ENCODE peak calls at places on chromosomes 16 and 17, in four cellular contexts. One of them, this sample, is unnamed.
A peak's percentile ranks its signal among the peaks of the same experiment; 100 is the strongest.

GRCh38 chr17:6501359-6501758 is 55.0 kb downstream of the PITPNM3 start:
- DNase-seq in bronchial epithelial cell: no peak
- DNase-seq in upper lobe of right lung: peak; percentile 11
- DNase-seq in heart right ventricle: no peak
- DNase-seq in this sample: no peak

GRCh38 chr17:44599298-44600175 is 42.3 kb downstream of the FZD2 start:
- DNase-seq in bronchial epithelial cell: peak; percentile 23
- DNase-seq in heart right ventricle: peak; percentile 42
- DNase-seq in upper lobe of right lung: no peak
- DNase-seq in this sample: peak; percentile 95

GRCh38 chr17:22441776-22442175 is 749.5 kb downstream of the KCNJ18 start:
- DNase-seq in heart right ventricle: no peak
- DNase-seq in bronchial epithelial cell: no peak
- DNase-seq in upper lobe of right lung: no peak
- DNase-seq in this sample: no peak

GRCh38 chr16:3058173-3059030 is 7.0 kb upstream of the IL32 start:
- DNase-seq in upper lobe of right lung: peak; percentile 81
- DNase-seq in heart right ventricle: peak; percentile 49
- DNase-seq in bronchial epithelial cell: peak; percentile 31
- DNase-seq in this sample: peak; percentile 38

GRCh38 chr16:16162591-16162990 is 60.7 kb downstream of the ABCC6 start:
- DNase-seq in bronchial epithelial cell: no peak
- DNase-seq in upper lobe of right lung: no peak
- DNase-seq in heart right ventricle: no peak
- DNase-seq in this sample: no peak

GRCh38 chr16:59593256-59593655 is 859.1 kb upstream of the GOT2 start:
- DNase-seq in heart right ventricle: no peak
- DNase-seq in bronchial epithelial cell: peak; percentile 2
- DNase-seq in upper lobe of right lung: no peak
- DNase-seq in this sample: peak; percentile 66

GRCh38 chr17:50288306-50288705 is 14.0 kb downstream of the TMEM92 start:
- DNase-seq in heart right ventricle: no peak
- DNase-seq in bronchial epithelial cell: no peak
- DNase-seq in upper lobe of right lung: no peak
- DNase-seq in this sample: no peak

GRCh38 chr17:74052993-74053744 is 150.3 kb upstream of the RPL38 start:
- DNase-seq in heart right ventricle: no peak
- DNase-seq in upper lobe of right lung: no peak
- DNase-seq in bronchial epithelial cell: no peak
- DNase-seq in this sample: no peak

GRCh38 chr17:70503449-70503848 is 334.1 kb downstream of the KCNJ2 start:
- DNase-seq in heart right ventricle: no peak
- DNase-seq in upper lobe of right lung: no peak
- DNase-seq in bronchial epithelial cell: no peak
- DNase-seq in this sample: no peak

GRCh38 chr16:5042574-5043171 is 8.9 kb upstream of the NAGPA start:
- DNase-seq in upper lobe of right lung: peak; percentile 22
- DNase-seq in bronchial epithelial cell: peak; percentile 53
- DNase-seq in heart right ventricle: no peak
- DNase-seq in this sample: peak; percentile 21

GRCh38 chr17:81711814-81712467 is at the start of gene SLC25A10:
- DNase-seq in bronchial epithelial cell: peak; percentile 67
- DNase-seq in upper lobe of right lung: peak; percentile 93
- DNase-seq in heart right ventricle: peak; percentile 58
- DNase-seq in this sample: peak; percentile 72

GRCh38 chr16:15519767-15520166 is 85.4 kb downstream of the BMERB1 start:
- DNase-seq in bronchial epithelial cell: no peak
- DNase-seq in upper lobe of right lung: no peak
- DNase-seq in heart right ventricle: no peak
- DNase-seq in this sample: no peak

GRCh38 chr17:17494499-17495447 is 1.4 kb downstream of the RASD1 start:
- DNase-seq in bronchial epithelial cell: peak; percentile 17
- DNase-seq in heart right ventricle: peak; percentile 45
- DNase-seq in upper lobe of right lung: peak; percentile 80
- DNase-seq in this sample: peak; percentile 11

GRCh38 chr17:10050597-10051101 is 145.6 kb upstream of the RCVRN start:
- DNase-seq in heart right ventricle: peak; percentile 65
- DNase-seq in upper lobe of right lung: no peak
- DNase-seq in bronchial epithelial cell: no peak
- DNase-seq in this sample: peak; percentile 7

GRCh38 chr16:16780588-16780987 is 401.6 kb downstream of the NPIPA7 start:
- DNase-seq in heart right ventricle: no peak
- DNase-seq in bronchial epithelial cell: no peak
- DNase-seq in upper lobe of right lung: no peak
- DNase-seq in this sample: no peak

GRCh38 chr16:54930034-54930938 is at the start of gene IRX5:
- DNase-seq in heart right ventricle: peak; percentile 91
- DNase-seq in upper lobe of right lung: peak; percentile 96
- DNase-seq in bronchial epithelial cell: peak; percentile 86
- DNase-seq in this sample: peak; percentile 96

GRCh38 chr16:14489460-14489859 is 140.6 kb downstream of the PARN start:
- DNase-seq in bronchial epithelial cell: no peak
- DNase-seq in upper lobe of right lung: no peak
- DNase-seq in heart right ventricle: no peak
- DNase-seq in this sample: peak; percentile 54

GRCh38 chr17:77842148-77842905 is 116.2 kb upstream of the TNRC6C start:
- DNase-seq in heart right ventricle: no peak
- DNase-seq in upper lobe of right lung: peak; percentile 44
- DNase-seq in bronchial epithelial cell: peak; percentile 43
- DNase-seq in this sample: peak; percentile 28

GRCh38 chr16:1706386-1707192 is 594 bp downstream of the MAPK8IP3 start:
- DNase-seq in heart right ventricle: no peak
- DNase-seq in upper lobe of right lung: peak; percentile 75
- DNase-seq in bronchial epithelial cell: no peak
- DNase-seq in this sample: peak; percentile 57

GRCh38 chr17:31147507-31148202 is 52.9 kb downstream of the NF1 start:
- DNase-seq in heart right ventricle: no peak
- DNase-seq in bronchial epithelial cell: peak; percentile 4
- DNase-seq in upper lobe of right lung: no peak
- DNase-seq in this sample: peak; percentile 52

GRCh38 chr16:87160218-87160617 is 157.0 kb downstream of the C16orf95 start:
- DNase-seq in heart right ventricle: no peak
- DNase-seq in bronchial epithelial cell: no peak
- DNase-seq in upper lobe of right lung: peak; percentile 42
- DNase-seq in this sample: peak; percentile 51

GRCh38 chr17:77957215-77957868 is 1.2 kb upstream of the TNRC6C start:
- DNase-seq in heart right ventricle: no peak
- DNase-seq in bronchial epithelial cell: no peak
- DNase-seq in upper lobe of right lung: no peak
- DNase-seq in this sample: peak; percentile 35

GRCh38 chr16:4728676-4729075 is 5.4 kb downstream of the ANKS3 start:
- DNase-seq in bronchial epithelial cell: no peak
- DNase-seq in upper lobe of right lung: no peak
- DNase-seq in heart right ventricle: no peak
- DNase-seq in this sample: no peak

GRCh38 chr17:60573139-60573975 is 26.6 kb upstream of the PPM1D start:
- DNase-seq in upper lobe of right lung: no peak
- DNase-seq in heart right ventricle: no peak
- DNase-seq in bronchial epithelial cell: no peak
- DNase-seq in this sample: peak; percentile 58

GRCh38 chr17:60579090-60579489 is 20.9 kb upstream of the PPM1D start:
- DNase-seq in upper lobe of right lung: no peak
- DNase-seq in bronchial epithelial cell: no peak
- DNase-seq in heart right ventricle: no peak
- DNase-seq in this sample: peak; percentile 90

GRCh38 chr17:60579551-60579950 is 20.4 kb upstream of the PPM1D start:
- DNase-seq in heart right ventricle: no peak
- DNase-seq in upper lobe of right lung: no peak
- DNase-seq in bronchial epithelial cell: no peak
- DNase-seq in this sample: no peak

GRCh38 chr17:60583008-60583407 is 17.0 kb upstream of the PPM1D start:
- DNase-seq in bronchial epithelial cell: no peak
- DNase-seq in upper lobe of right lung: no peak
- DNase-seq in heart right ventricle: no peak
- DNase-seq in this sample: no peak

GRCh38 chr17:60577147-60577925 is 22.7 kb upstream of the PPM1D start:
- DNase-seq in heart right ventricle: peak; percentile 43
- DNase-seq in bronchial epithelial cell: no peak
- DNase-seq in upper lobe of right lung: no peak
- DNase-seq in this sample: peak; percentile 88
- TF ChIP-seq CTCF in heart right ventricle: peak; percentile 66
- TF ChIP-seq CTCF in bronchial epithelial cell: no peak
- TF ChIP-seq CTCF in upper lobe of right lung: peak; percentile 18
- TF ChIP-seq CTCF in this sample: no peak

GRCh38 chr16:88710556-88710955 is 4.3 kb downstream of the CTU2 start:
- DNase-seq in heart right ventricle: no peak
- DNase-seq in upper lobe of right lung: no peak
- DNase-seq in bronchial epithelial cell: no peak
- DNase-seq in this sample: no peak
- H3K4me3 ChIP-seq in heart right ventricle: no peak overlapping the region
- H3K4me3 ChIP-seq in upper lobe of right lung: no peak overlapping the region
- H3K4me3 ChIP-seq in bronchial epithelial cell: no peak overlapping the region
- H3K4me3 ChIP-seq in this sample: no peak overlapping the region

GRCh38 chr16:88736088-88736487 is 29.8 kb downstream of the CTU2 start:
- DNase-seq in heart right ventricle: no peak
- DNase-seq in bronchial epithelial cell: no peak
- DNase-seq in upper lobe of right lung: no peak
- DNase-seq in this sample: no peak

GRCh38 chr16:88738167-88739084 is 32.1 kb downstream of the CTU2 start:
- DNase-seq in upper lobe of right lung: no peak
- DNase-seq in heart right ventricle: no peak
- DNase-seq in bronchial epithelial cell: no peak
- DNase-seq in this sample: no peak

GRCh38 chr16:88739139-88739974 is 33.1 kb downstream of the CTU2 start:
- DNase-seq in upper lobe of right lung: no peak
- DNase-seq in bronchial epithelial cell: no peak
- DNase-seq in heart right ventricle: no peak
- DNase-seq in this sample: no peak

GRCh38 chr16:88736496-88736895 is 30.2 kb downstream of the CTU2 start:
- DNase-seq in bronchial epithelial cell: no peak
- DNase-seq in upper lobe of right lung: no peak
- DNase-seq in heart right ventricle: no peak
- DNase-seq in this sample: no peak

DNA sequence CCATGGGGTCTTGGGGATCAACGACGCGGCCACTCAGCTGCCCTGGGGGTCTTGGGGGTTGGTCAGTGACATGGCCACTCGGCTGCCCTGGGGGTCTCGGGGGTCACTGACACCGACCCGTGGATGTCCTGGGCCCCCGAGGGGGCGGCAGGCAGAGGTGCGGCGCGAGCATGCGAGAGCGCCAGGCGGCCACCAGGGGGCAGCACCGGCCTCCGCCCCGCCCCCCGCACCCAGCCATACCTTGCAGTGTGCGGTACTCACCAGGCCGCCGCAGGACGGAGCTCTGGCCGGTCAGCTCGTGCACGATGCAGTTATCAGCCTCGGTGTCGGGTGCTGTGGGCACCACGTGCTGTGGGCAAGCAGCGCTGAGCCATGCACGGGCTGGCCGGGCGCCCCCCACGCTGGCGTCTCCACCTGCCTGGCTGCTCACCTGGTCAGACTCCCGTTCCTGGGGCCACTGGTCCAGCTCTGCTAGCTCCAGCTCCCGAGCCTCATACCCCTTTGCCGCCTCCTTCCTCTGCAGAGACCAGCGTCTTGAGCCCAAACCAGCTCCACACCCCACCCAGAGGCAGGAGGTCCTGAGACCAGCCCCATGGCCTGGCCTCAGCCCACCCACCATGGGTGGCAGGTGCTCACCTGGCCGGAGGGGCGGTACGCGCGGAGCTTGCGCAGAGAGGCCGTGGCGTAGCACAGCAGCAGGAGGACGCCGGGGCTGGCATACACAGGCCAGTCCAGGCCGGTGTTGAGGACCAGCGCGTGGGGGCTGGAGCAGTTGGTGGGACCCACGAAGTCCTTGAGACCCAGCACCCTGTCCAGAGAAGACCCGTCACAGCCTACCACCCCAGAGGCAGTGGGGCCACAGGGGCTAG is 31.2 kb downstream of the CTU2 start:
- DNase-seq in heart right ventricle: peak; percentile 42
- DNase-seq in bronchial epithelial cell: peak; percentile 45
- DNase-seq in upper lobe of right lung: peak; percentile 92
- DNase-seq in this sample: peak; percentile 79
- TF ChIP-seq CTCF in heart right ventricle: peak; percentile 97
- TF ChIP-seq CTCF in bronchial epithelial cell: peak; percentile 95
- TF ChIP-seq CTCF in upper lobe of right lung: peak; percentile 100
- TF ChIP-seq CTCF in this sample: peak; percentile 74

DNA sequence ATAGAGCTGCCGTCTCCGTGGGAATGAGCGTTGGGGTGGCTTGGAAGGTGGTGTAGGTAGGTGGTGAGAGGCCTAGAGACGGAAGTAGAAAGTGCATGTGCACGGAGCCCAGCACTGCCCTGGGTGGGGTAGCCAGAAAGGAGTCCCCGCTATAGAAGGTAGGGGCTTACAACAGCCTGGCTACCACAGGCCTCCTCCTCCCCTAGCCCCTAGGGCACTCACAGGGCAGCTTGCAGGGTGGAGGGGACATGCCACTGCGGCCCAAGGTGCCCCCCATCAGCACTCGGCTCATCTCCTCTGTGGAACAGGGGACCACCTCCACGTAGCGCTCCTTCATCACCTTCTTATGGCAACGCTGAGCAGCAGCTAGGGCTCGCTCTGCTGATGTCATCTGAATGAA is 5.0 kb downstream of the ESRP2 start:
- DNase-seq in heart right ventricle: no peak
- DNase-seq in bronchial epithelial cell: no peak
- DNase-seq in upper lobe of right lung: peak; percentile 54
- DNase-seq in this sample: no peak
- H3K4me3 ChIP-seq in heart right ventricle: no peak overlapping the region
- H3K4me3 ChIP-seq in bronchial epithelial cell: no peak overlapping the region
- H3K4me3 ChIP-seq in upper lobe of right lung: no peak overlapping the region
- H3K4me3 ChIP-seq in this sample: no peak overlapping the region

DNA sequence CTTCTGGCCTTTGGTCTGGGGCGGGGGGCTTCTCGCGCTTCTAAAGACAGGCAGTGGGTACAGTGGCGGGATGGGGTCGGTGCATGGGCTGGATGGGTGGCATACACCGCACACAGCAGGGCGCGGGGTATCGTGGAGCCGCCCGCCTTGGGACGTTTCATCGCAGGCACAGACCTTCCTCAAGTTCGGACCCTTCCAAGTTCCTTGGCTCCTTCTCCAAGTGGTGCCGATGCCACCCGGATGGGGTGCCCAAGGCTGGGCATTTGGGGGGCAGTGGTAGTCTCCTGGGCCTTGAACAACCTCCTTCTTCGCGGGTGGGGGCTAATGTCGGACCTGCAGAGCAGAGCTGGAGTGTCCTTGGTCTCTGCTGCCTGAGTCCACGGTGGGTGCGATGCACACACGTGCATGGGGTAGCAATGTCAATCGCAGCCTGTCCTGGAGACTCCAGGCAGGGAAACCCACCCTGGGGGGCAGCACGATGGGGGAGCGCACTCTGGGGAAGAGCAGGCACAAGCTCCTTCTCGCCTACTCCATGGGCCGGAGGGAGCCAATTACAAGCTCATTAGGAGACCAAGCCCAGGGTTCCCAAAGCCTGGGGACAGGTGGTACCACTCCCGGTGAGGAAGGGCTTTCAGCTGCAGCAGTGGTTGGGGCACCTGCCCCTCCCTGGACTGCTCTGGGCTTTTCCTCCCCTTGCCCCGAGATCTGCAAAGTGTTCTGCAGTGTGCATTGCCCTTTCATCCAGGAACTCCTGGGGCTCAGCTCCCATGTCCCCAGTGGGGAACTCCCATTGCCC is 721 bp upstream of the MTSS2 start:
- DNase-seq in heart right ventricle: no peak
- DNase-seq in upper lobe of right lung: no peak
- DNase-seq in bronchial epithelial cell: no peak
- DNase-seq in this sample: no peak
- TF ChIP-seq CTCF in heart right ventricle: no peak
- TF ChIP-seq CTCF in upper lobe of right lung: no peak
- TF ChIP-seq CTCF in bronchial epithelial cell: no peak
- TF ChIP-seq CTCF in this sample: no peak

This sample was measured in choroid plexus epithelial cell.